ENCODE peak calls at places on chromosomes 16 and 17, in five cellular contexts. J is fibroblast of gingiva; Y is activated naive CD8-positive, alpha-beta T cell treated with anti-CD3 and anti-CD28 coated beads for 36 hours; M is HT-29; T is stimulated activated CD8-positive, alpha-beta memory T cell treated with anti-CD3 and anti-CD28 coated beads, Interleukin-15, amount 100 ng/mL, for 24 hours. U is an unnamed sample.
A peak's percentile ranks its signal among the peaks of the same experiment; 100 is the strongest.

GRCh38 chr17:62996221-62996620 is 30.2 kb downstream of the TANC2 start:
- DNase-seq in J (no peak), Y (no peak), M (no peak), T (no peak), U (no peak)

GRCh38 chr17:43609613-43610385 is 51.9 kb downstream of the MEOX1 start:
- DNase-seq in J (no peak), Y (no peak), M (no peak), T (no peak), U (no peak)

GRCh38 chr17:62933986-62934385 is 32.0 kb upstream of the TANC2 start:
- DNase-seq in J (peak; percentile 32), Y (no peak), M (no peak), T (no peak), U (no peak)

GRCh38 chr17:40561294-40561870 is 3.9 kb downstream of the CCR7 start:
- DNase-seq in J (no peak), Y (no peak), M (no peak), T (no peak), U (no peak)

GRCh38 chr17:29640413-29640812 is 17.7 kb upstream of the CORO6 start:
- DNase-seq in J (peak; percentile 83), Y (no peak), M (no peak), T (no peak), U (no peak)

GRCh38 chr17:69250641-69251040 is 22.0 kb upstream of the ABCA10 start:
- DNase-seq in J (no peak), Y (no peak), M (no peak), T (no peak), U (no peak)

GRCh38 chr16:1532081-1532760 is 1.2 kb upstream of the TMEM204 start:
- DNase-seq in J (peak; percentile 64), Y (no peak), M (no peak), T (no peak), U (no peak)

GRCh38 chr16:69145658-69146057 is 13.2 kb downstream of the UTP4 start:
- DNase-seq in J (peak; percentile 42), Y (no peak), M (no peak), T (no peak), U (no peak)

GRCh38 chr17:50207792-50208567 is 6.5 kb upstream of the COL1A1 start:
- DNase-seq in J (no peak), Y (no peak), M (no peak), T (no peak), U (no peak)

GRCh38 chr16:12319464-12320030 is 343.0 kb downstream of the SNX29 start:
- DNase-seq in J (no peak), Y (no peak), M (peak; percentile 19), T (no peak), U (no peak)

GRCh38 chr17:53722407-53722806 is 100.3 kb upstream of the KIF2B start:
- DNase-seq in J (peak; percentile 84), Y (no peak), M (no peak), T (no peak), U (no peak)

GRCh38 chr17:36501351-36501750 is 14.9 kb downstream of the ZNHIT3 start:
- DNase-seq in J (no peak), Y (no peak), M (no peak), T (no peak), U (no peak)

GRCh38 chr17:57541472-57542394 is 203.4 kb downstream of the CCDC182 start:
- DNase-seq in J (no peak), Y (no peak), M (no peak), T (no peak), U (no peak)

GRCh38 chr17:76691379-76692191 is 19.2 kb downstream of the MXRA7 start:
- DNase-seq in J (no peak), Y (no peak), M (no peak), T (no peak), U (no peak)

GRCh38 chr16:50683689-50684374 is 2.7 kb upstream of the SNX20 start:
- DNase-seq in J (no peak), Y (peak; percentile 66), M (no peak), T (no peak), U (no peak)

GRCh38 chr17:28760987-28761562 is 17.3 kb downstream of the TRAF4 start:
- DNase-seq in J (peak; percentile 49), Y (no peak), M (peak; percentile 69), T (no peak), U (no peak)

GRCh38 chr17:80119839-80120238 is 18.5 kb downstream of the GAA start:
- DNase-seq in J (no peak), Y (no peak), M (no peak), T (no peak), U (no peak)

GRCh38 chr16:85399583-85400284 is 213.4 kb upstream of the GSE1 start:
- DNase-seq in J (no peak), Y (no peak), M (no peak), T (no peak), U (no peak)

GRCh38 chr17:143785-144281 is 6.5 kb downstream of the SCGB1C2 start:
- DNase-seq in J (peak; percentile 45), Y (peak; percentile 86), M (peak; percentile 70), T (peak; percentile 87), U (peak; percentile 86)

GRCh38 chr17:57707892-57708291 is 37.2 kb downstream of the CCDC182 start:
- DNase-seq in J (no peak), Y (no peak), M (no peak), T (no peak), U (no peak)

GRCh38 chr17:38720941-38721340 is 9.2 kb upstream of the CISD3 start:
- DNase-seq in J (no peak), Y (no peak), M (no peak), T (no peak), U (no peak)

GRCh38 chr16:88920618-88921602 is 54.5 kb upstream of the PABPN1L start:
- DNase-seq in J (peak; percentile 78), Y (peak; percentile 41), M (peak; percentile 51), T (no peak), U (no peak)

GRCh38 chr16:54063374-54063773 is 223.2 kb downstream of the IRX3 start:
- DNase-seq in J (no peak), Y (no peak), M (no peak), T (no peak), U (no peak)

GRCh38 chr16:81778861-81779539 is at the start of gene PLCG2:
- DNase-seq in J (no peak), Y (peak; percentile 84), M (peak; percentile 39), T (peak; percentile 63), U (peak; percentile 59)

GRCh38 chr17:10790491-10791401 is 13.2 kb downstream of the TMEM238L start:
- DNase-seq in J (no peak), Y (no peak), M (no peak), T (no peak), U (no peak)

GRCh38 chr17:70394430-70394829 is 225.1 kb downstream of the KCNJ2 start:
- DNase-seq in J (no peak), Y (no peak), M (no peak), T (no peak), U (no peak)

GRCh38 chr17:35127751-35128514 is 6.5 kb downstream of the FNDC8 start:
- DNase-seq in J (peak; percentile 94), Y (no peak), M (no peak), T (no peak), U (no peak)

GRCh38 chr16:21260870-21261791 is 17.0 kb downstream of the CRYM start:
- DNase-seq in J (peak; percentile 39), Y (no peak), M (peak; percentile 92), T (no peak), U (no peak)

GRCh38 chr16:70512456-70512855 is 10.9 kb downstream of the COG4 start:
- DNase-seq in J (peak; percentile 12), Y (no peak), M (no peak), T (no peak), U (no peak)

GRCh38 chr16:57284206-57284951 is at the start of gene PLLP:
- DNase-seq in J (no peak), Y (peak; percentile 51), M (peak; percentile 52), T (no peak), U (peak; percentile 65)

GRCh38 chr17:19407601-19408380 is 3.2 kb upstream of the RNF112 start:
- DNase-seq in J (no peak), Y (no peak), M (no peak), T (no peak), U (no peak)